ENCODE peak calls at places on chromosomes 5 and 9, in five cellular contexts. L is IMR-90, G is Kasumi-1, J is C1 segment of cervical spinal cord, M is GM04503. T is an unnamed sample.

GRCh38 chr5:180069589-180070247 is 1.8 kb downstream of the RNF130 start:
- DNase-seq in J (peak), L (no peak), M (no peak), G (peak), T (no peak)

GRCh38 chr5:67305401-67305800 is 108.8 kb upstream of the CD180 start:
- DNase-seq in L (no peak), M (no peak), G (no peak), J (no peak), T (no peak)

GRCh38 chr9:89454498-89455355 is 43.2 kb downstream of the SEMA4D start:
- DNase-seq in L (no peak), G (no peak), M (no peak), J (no peak), T (no peak)

GRCh38 chr5:181173027-181173419 is 25.6 kb downstream of the OR2V2 start:
- DNase-seq in G (no peak), J (no peak), L (no peak), M (no peak), T (no peak)

GRCh38 chr5:65156933-65157332 is 324.8 kb downstream of the ADAMTS6 start:
- DNase-seq in L (no peak), G (no peak), J (no peak), M (no peak), T (no peak)

GRCh38 chr5:109907751-109908150 is 218.0 kb downstream of the MAN2A1 start:
- DNase-seq in G (no peak), L (peak), M (peak), J (no peak), T (no peak)

GRCh38 chr5:2797160-2797559 is 45.7 kb upstream of the IRX2 start:
- DNase-seq in J (no peak), G (no peak), M (no peak), L (no peak), T (no peak)

GRCh38 chr5:59099270-59099994 is 516.6 kb downstream of the RAB3C start:
- DNase-seq in G (no peak), L (peak), M (no peak), J (no peak), T (no peak)

GRCh38 chr9:104921067-104921741 is 6.8 kb downstream of the ABCA1 start:
- DNase-seq in L (no peak), M (no peak), G (no peak), J (no peak), T (no peak)

GRCh38 chr9:137919095-137919465 is 41.5 kb downstream of the CACNA1B start:
- DNase-seq in L (no peak), G (no peak), J (no peak), M (no peak), T (no peak)

GRCh38 chr5:83069406-83069805 is 7.8 kb downstream of the TMEM167A start:
- DNase-seq in G (no peak), J (no peak), M (no peak), L (peak), T (no peak)

T was measured in hepatic stellate cell.